ENCODE peak calls at places on chromosomes 2 and 18, in five cellular contexts. W, S, Z, P and X are unnamed samples. For H3K4me1, the result is how much of the 10 kb centered on the place peaks cover.

GRCh38 chr2:201440182-201440581 is 11.1 kb downstream of the TRAK2 start:
- DNase-seq in W (no peak), S (no peak), Z (no peak), P (no peak), X (peak)

GRCh38 chr2:231522418-231523180 is 7.6 kb downstream of the NMUR1 start:
- DNase-seq in Z (no peak), S (peak), W (no peak), P (no peak), X (no peak)

GRCh38 chr2:76711490-76711889 is 810.7 kb downstream of the LRRTM4 start:
- DNase-seq in Z (no peak), S (no peak), W (no peak), P (no peak), X (no peak)

GRCh38 chr2:37851828-37852584 is 73.1 kb upstream of the RMDN2 start:
- DNase-seq in S (no peak), P (no peak), W (no peak), Z (no peak), X (no peak)

GRCh38 chr2:83386559-83386958 is 1072.5 kb downstream of the SUCLG1 start:
- DNase-seq in Z (no peak), W (no peak), S (no peak), P (no peak), X (no peak)

GRCh38 chr2:191666733-191667132 is 11.2 kb upstream of the NABP1 start:
- DNase-seq in Z (no peak), W (no peak), S (peak), P (no peak), X (no peak)

GRCh38 chr2:18630541-18630940 is 41.2 kb upstream of the NT5C1B start:
- DNase-seq in Z (no peak), S (peak), W (no peak), P (no peak), X (no peak)

GRCh38 chr2:171608168-171608567 is 79.1 kb upstream of the DYNC1I2 start:
- DNase-seq in W (no peak), P (no peak), S (no peak), Z (no peak), X (no peak)

GRCh38 chr18:48263913-48264506 is 145.2 kb downstream of the ZBTB7C start:
- DNase-seq in S (no peak), P (no peak), Z (no peak), W (no peak), X (no peak)

GRCh38 chr2:78202986-78203670 is 681.0 kb upstream of the LRRTM4 start:
- DNase-seq in W (no peak), Z (no peak), S (no peak), P (no peak), X (no peak)

GRCh38 chr2:29209551-29209950 is 94.3 kb downstream of the CLIP4 start:
- DNase-seq in Z (no peak), W (no peak), P (no peak), S (no peak), X (no peak)

GRCh38 chr2:232385660-232386489 is 7.3 kb downstream of the ALPP start:
- DNase-seq in W (peak), P (no peak), S (peak), Z (no peak), X (no peak)

GRCh38 chr2:193141998-193142397 is 947.3 kb upstream of the TMEFF2 start:
- DNase-seq in P (no peak), W (no peak), S (no peak), Z (no peak), X (no peak)

GRCh38 chr2:238924496-238925195 is 76.8 kb downstream of the TWIST2 start:
- DNase-seq in S (no peak), Z (no peak), W (no peak), P (no peak), X (no peak)

GRCh38 chr2:161990741-161991140 is 83.3 kb downstream of the DPP4 start:
- DNase-seq in S (peak), P (no peak), Z (no peak), W (no peak), X (no peak)

GRCh38 chr18:13269599-13270011 is 51.0 kb downstream of the LDLRAD4 start:
- DNase-seq in W (peak), Z (no peak), S (no peak), P (no peak), X (no peak)

GRCh38 chr2:160425794-160426193 is 67.8 kb downstream of the RBMS1 start:
- DNase-seq in S (no peak), Z (no peak), P (no peak), W (no peak), X (no peak)

GRCh38 chr2:160426604-160427003 is 67.0 kb downstream of the RBMS1 start:
- DNase-seq in Z (no peak), W (no peak), P (no peak), S (no peak), X (no peak)

GRCh38 chr2:160429248-160430000 is 64.2 kb downstream of the RBMS1 start:
- DNase-seq in P (no peak), Z (no peak), S (peak), W (no peak), X (no peak)

GRCh38 chr2:160428425-160428763 is 65.2 kb downstream of the RBMS1 start:
- DNase-seq in Z (no peak), W (no peak), P (no peak), S (no peak), X (no peak)

GRCh38 chr2:160427629-160428424 is 65.8 kb downstream of the RBMS1 start:
- DNase-seq in P (no peak), S (peak), Z (no peak), W (no peak), X (no peak)
- H3K4me3 ChIP-seq in P (no peak), S (peak), Z (peak), W (peak), X (no peak)

DNA sequence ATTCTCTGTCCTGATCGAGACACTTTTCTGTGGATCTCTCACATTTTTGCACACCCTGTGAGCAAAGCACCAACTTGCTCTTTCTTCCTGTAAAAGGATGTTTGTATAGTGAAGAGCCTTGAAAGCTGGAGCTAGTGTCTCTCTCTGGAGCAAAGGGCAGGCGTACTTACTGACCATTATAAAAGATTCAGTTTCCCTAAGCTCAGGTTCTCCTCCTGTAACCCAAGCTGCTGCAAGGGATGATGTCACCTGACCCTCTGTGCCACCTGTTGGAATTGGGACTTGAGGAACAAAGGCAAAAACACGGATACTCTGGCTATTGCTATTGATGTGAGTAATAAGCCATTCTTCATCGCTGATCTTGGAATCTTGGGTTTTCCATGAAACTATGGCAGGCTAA is 52.6 kb upstream of the NEMP2 start:
- DNase-seq in P (no peak), W (no peak), S (no peak), Z (no peak), X (no peak)
- H3K4me1 ChIP-seq in P (under half), W (under half), S (under half), Z (under half), X (under half)

GRCh38 chr2:105747254-105747909 is 2.7 kb downstream of the NCK2 start:
- DNase-seq in S (peak), W (no peak), P (no peak), Z (no peak), X (no peak)
- H3K4me3 ChIP-seq in S (no peak), W (no peak), P (no peak), Z (peak), X (peak)

GRCh38 chr2:174826051-174826450 is 61.8 kb upstream of the CHRNA1 start:
- DNase-seq in P (no peak), S (no peak), W (no peak), Z (no peak), X (no peak)
- H3K4me1 ChIP-seq in P (under half), S (under half), W (under half), Z (under half), X (under half)

GRCh38 chr18:23138470-23138869 is 3.2 kb downstream of the CABLES1 start:
- DNase-seq in W (no peak), Z (no peak), S (no peak), P (no peak), X (peak)

GRCh38 chr18:23135679-23136325 is 517 bp downstream of the CABLES1 start:
- DNase-seq in W (peak), S (no peak), P (peak), Z (no peak), X (peak)

GRCh38 chr18:23136326-23137092 is 1.2 kb downstream of the CABLES1 start:
- DNase-seq in P (peak), W (peak), S (no peak), Z (no peak), X (peak)

GRCh38 chr18:23137093-23137640 is 1.9 kb downstream of the CABLES1 start:
- DNase-seq in P (no peak), W (no peak), Z (no peak), S (no peak), X (no peak)

DNA sequence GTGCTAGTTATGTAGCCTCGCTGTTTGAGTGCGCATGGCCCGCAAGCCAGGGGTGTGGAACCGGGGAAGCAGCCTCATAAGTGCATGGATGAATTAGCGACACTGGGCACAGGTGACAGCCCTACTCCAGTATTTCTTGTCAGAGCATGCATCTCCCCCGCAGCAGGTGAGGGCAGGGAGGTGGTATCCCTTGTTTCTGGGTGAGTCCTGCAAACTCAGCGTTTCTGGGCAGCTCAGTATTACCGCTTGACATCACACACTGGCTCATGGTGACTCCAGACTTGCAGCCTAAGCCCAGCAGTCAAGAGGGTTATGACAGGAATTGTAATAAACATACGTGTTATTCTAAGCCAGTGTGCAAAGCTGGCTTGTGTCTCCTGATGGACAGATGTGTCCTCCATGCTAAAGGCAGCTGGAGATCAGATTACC is 2.5 kb downstream of the CABLES1 start:
- DNase-seq in S (no peak), W (no peak), Z (no peak), P (no peak), X (no peak)
- H3K4me3 ChIP-seq in S (peak), W (no peak), Z (no peak), P (no peak), X (peak)

GRCh38 chr2:135890149-135890548 is 13.9 kb upstream of the MCM6 start:
- DNase-seq in S (no peak), W (no peak), Z (no peak), P (no peak), X (no peak)

GRCh38 chr2:135882415-135882814 is 6.2 kb upstream of the MCM6 start:
- DNase-seq in S (no peak), Z (no peak), W (no peak), P (no peak), X (no peak)

GRCh38 chr2:135890830-135891229 is 14.6 kb upstream of the MCM6 start:
- DNase-seq in S (no peak), P (no peak), W (no peak), Z (no peak), X (no peak)

GRCh38 chr2:135885709-135886108 is 9.5 kb upstream of the MCM6 start:
- DNase-seq in S (no peak), P (no peak), Z (no peak), W (no peak), X (no peak)
- H3K4me1 ChIP-seq in S (under half), P (under half), Z (under half), W (under half), X (under half)

GRCh38 chr2:11404381-11405073 is 60.1 kb upstream of the ROCK2 start:
- DNase-seq in W (no peak), Z (no peak), P (no peak), S (no peak), X (no peak)

GRCh38 chr2:11405599-11406491 is 60.1 kb downstream of the E2F6 start:
- DNase-seq in Z (no peak), W (no peak), P (no peak), S (peak), X (peak)

GRCh38 chr2:11409184-11409959 is 56.6 kb downstream of the E2F6 start:
- DNase-seq in Z (no peak), W (no peak), S (no peak), P (no peak), X (no peak)

GRCh38 chr2:11407413-11407812 is 58.5 kb downstream of the E2F6 start:
- DNase-seq in W (no peak), S (no peak), P (no peak), Z (no peak), X (no peak)

DNA sequence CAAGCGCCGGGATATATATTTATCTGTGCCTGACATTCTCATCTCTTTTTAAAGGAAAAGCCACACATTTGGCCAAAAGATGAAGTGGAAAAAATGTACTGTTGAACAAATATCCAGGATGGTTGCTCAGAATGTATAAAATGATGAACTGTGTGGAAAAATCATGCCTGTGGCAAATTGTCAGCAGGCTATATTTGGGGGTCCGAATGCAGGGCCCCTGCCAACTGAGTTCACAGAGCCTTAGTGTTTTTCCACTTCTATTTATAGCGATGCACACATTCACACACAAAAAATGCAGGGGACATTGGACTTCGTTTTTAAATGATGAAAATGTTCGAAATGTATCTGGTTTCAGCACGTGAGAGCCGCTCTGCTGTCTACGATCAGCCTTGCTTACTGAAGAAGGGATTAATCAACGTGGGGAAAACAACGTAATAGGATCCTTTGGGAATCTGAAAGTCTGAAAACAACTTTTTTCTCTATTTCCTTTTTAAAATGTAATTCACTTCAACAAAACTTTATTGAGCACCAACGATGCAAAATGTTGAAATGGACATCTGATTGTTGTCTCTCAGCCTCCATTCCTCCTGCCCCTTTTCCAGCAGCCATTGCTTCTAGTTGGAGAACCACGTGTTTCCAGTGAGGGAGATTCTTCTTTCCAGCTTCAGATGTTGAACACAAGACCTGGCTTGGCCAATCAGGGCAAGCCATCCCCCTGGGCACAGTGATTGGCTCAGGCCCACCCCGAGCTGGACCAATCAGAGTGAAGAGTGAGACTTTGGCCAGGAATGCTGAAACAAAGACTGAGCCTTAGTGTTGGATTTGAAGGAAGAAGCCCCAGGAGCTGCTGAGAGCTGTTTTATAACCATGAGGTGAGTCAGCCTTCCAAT is 59.2 kb downstream of the E2F6 start:
- DNase-seq in P (no peak), S (peak), W (peak), Z (no peak), X (no peak)
- H3K4me3 ChIP-seq in P (no peak), S (peak), W (no peak), Z (no peak), X (no peak)

GRCh38 chr2:200338692-200339091 is 32.2 kb downstream of the SPATS2L start:
- DNase-seq in Z (no peak), P (peak), S (no peak), W (no peak), X (no peak)
- H3K4me1 ChIP-seq in Z (under half), P (half or more), S (under half), W (under half), X (half or more)

GRCh38 chr18:61334951-61335736 is 1.9 kb downstream of the CDH20 start:
- DNase-seq in Z (no peak), P (no peak), S (no peak), W (no peak), X (no peak)
- H3K4me3 ChIP-seq in Z (no peak), P (no peak), S (no peak), W (no peak), X (no peak)

DNA sequence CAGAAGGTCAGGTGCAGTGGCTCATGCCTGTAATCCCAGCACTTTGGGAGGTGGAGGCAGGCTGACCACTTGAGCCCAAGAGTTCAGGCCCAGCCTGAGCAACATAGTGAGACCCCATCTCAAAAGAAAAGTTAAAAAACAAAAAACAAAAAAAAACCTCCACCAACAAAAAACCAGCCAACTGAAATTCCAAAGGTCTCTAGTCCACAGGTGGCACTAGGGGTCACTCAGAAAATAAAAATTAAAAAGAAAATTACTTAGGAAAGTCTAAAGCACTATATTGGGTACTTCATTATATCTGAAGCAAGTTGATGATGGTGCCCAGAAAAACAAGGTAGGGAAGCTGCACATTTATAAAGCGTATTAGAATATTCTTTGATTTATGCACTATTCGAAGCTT is 26.9 kb downstream of the ANXA4 start:
- DNase-seq in P (no peak), Z (no peak), S (no peak), W (no peak), X (no peak)
- H3K4me1 ChIP-seq in P (under half), Z (under half), S (under half), W (under half), X (half or more)